ENCODE peak calls at places on chromosomes 6 and 20, in four cellular contexts. Y, J, C and V are unnamed samples.

GRCh38 chr20:50297498-50298348 is 107.1 kb downstream of the CEBPB start:
- DNase-seq in J (peak; percentile 33), Y (no peak), C (no peak), V (no peak)

GRCh38 chr6:82205793-82206425 is 41.6 kb downstream of the IBTK start:
- DNase-seq in C (peak; percentile 6), Y (peak; percentile 15), J (no peak), V (peak; percentile 37)

GRCh38 chr20:14643146-14643545 is 305.7 kb upstream of the FLRT3 start:
- DNase-seq in Y (no peak), J (no peak), C (no peak), V (no peak)

GRCh38 chr20:41424546-41424945 is 57.9 kb upstream of the EMILIN3 start:
- DNase-seq in C (peak; percentile 28), Y (peak; percentile 13), J (no peak), V (no peak)

GRCh38 chr6:14638932-14639875 is 521.6 kb downstream of the CD83 start:
- DNase-seq in C (peak; percentile 57), J (no peak), Y (peak; percentile 60), V (no peak)

GRCh38 chr6:128479048-128479666 is 41.2 kb downstream of the PTPRK start:
- DNase-seq in J (no peak), C (no peak), Y (no peak), V (no peak)

GRCh38 chr6:158797331-158798202 is 21.6 kb downstream of the EZR start:
- DNase-seq in Y (peak; percentile 76), C (peak; percentile 85), J (no peak), V (peak; percentile 92)

GRCh38 chr6:170152111-170152926 is 138.6 kb downstream of the DLL1 start:
- DNase-seq in Y (no peak), C (peak; percentile 19), J (peak; percentile 48), V (no peak)

GRCh38 chr6:16146527-16146955 is 17.7 kb downstream of the MYLIP start:
- DNase-seq in C (peak; percentile 51), Y (no peak), J (no peak), V (no peak)

GRCh38 chr20:9103955-9104354 is 35.1 kb downstream of the PLCB4 start:
- DNase-seq in C (peak; percentile 4), Y (no peak), J (no peak), V (no peak)

GRCh38 chr20:58197185-58197469 is 31.3 kb downstream of the ANKRD60 start:
- DNase-seq in J (no peak), Y (no peak), C (no peak), V (no peak)

GRCh38 chr6:33313105-33313708 is 671 bp downstream of the TAPBP start:
- DNase-seq in J (peak; percentile 70), Y (peak; percentile 31), C (peak; percentile 36), V (peak; percentile 29)

GRCh38 chr6:33314943-33315752 is 1.3 kb upstream of the TAPBP start:
- DNase-seq in Y (no peak), J (peak; percentile 76), C (no peak), V (peak; percentile 20)

GRCh38 chr6:33312361-33313104 is 1.3 kb downstream of the TAPBP start:
- DNase-seq in Y (peak; percentile 64), C (peak; percentile 80), J (peak; percentile 68), V (peak; percentile 72)

GRCh38 chr6:33314515-33314942 is 651 bp upstream of the TAPBP start:
- DNase-seq in Y (peak; percentile 86), C (peak; percentile 69), J (peak; percentile 67), V (peak; percentile 80)

GRCh38 chr6:33313709-33314514 is at the start of gene TAPBP:
- DNase-seq in J (peak; percentile 72), Y (peak; percentile 72), C (peak; percentile 56), V (peak; percentile 56)
- H3K27ac ChIP-seq in J (peak within 1 kb of the TSS; percentile 93), Y (peak within 1 kb of the TSS; percentile 97), C (peak within 1 kb of the TSS; percentile 98), V (no peak within 1 kb of the TSS)

DNA sequence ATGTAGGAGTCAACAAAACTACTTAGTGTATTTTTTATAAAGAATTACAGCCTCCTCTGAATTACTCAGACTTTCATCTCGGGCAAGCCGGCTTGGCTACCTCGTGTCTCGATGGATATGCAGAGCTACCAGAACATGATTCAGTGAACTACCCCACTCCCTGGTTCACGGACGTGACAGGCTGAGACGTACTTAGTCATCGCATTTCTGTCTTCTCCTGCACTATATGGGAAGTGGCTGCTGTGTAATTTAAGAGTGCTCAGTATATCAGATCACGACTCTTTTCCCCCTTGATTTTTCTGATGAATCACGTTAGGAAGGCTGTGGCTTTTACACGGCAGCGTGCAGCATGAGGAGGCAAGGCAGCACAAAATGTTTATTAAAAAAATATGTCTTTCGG is 302.7 kb upstream of the ZFP64 start:
- DNase-seq in C (peak; percentile 99), Y (peak; percentile 98), J (no peak), V (peak; percentile 87)
- H3K4me1 ChIP-seq in C (no peaks in the 10 kb centered on the region), Y (peaks cover 11% of the 10 kb centered on the region), J (no peaks in the 10 kb centered on the region), V (peaks cover 18% of the 10 kb centered on the region)

GRCh38 chr6:136947037-136947436 is 24.9 kb downstream of the SLC35D3 start:
- DNase-seq in C (no peak), J (no peak), Y (no peak), V (no peak)
- H3K27ac ChIP-seq in C (no peak overlapping the region), J (no peak overlapping the region), Y (no peak overlapping the region), V (no peak overlapping the region)

DNA sequence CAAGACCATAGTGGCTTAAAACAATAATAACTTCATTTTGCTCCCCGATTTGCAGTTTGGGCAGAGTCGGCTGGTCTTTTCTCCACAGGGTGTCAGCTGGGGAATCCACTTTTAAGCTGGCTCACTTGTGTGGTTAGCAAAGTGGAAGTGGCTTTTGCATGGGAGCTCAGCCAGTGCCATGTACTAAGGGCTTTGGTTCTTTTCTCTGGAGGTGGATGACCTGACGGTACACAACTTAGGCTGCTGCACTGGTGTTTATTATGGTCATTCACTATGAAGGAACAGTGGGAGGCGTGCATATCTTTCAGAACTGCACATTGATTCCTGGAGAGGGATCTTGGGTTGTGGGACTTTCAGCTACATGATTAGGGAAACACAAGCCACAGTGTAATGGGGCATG is 141.0 kb downstream of the OR2B2 start:
- DNase-seq in Y (no peak), J (no peak), C (no peak), V (no peak)
- H3K4me1 ChIP-seq in Y (no peaks in the 10 kb centered on the region), J (peaks cover 3% of the 10 kb centered on the region), C (no peaks in the 10 kb centered on the region), V (no peaks in the 10 kb centered on the region)

GRCh38 chr6:41644297-41644879 is 6.1 kb downstream of the MDFI start:
- DNase-seq in C (no peak), J (no peak), Y (no peak), V (no peak)
- H3K27ac ChIP-seq in C (no peak overlapping the region), J (no peak overlapping the region), Y (no peak overlapping the region), V (no peak overlapping the region)

GRCh38 chr6:43187821-43188220 is 5.8 kb downstream of the CUL9 start:
- DNase-seq in C (no peak), J (no peak), Y (no peak), V (no peak)
- H3K4me1 ChIP-seq in C (no peaks in the 10 kb centered on the region), J (peaks cover 2% of the 10 kb centered on the region), Y (no peaks in the 10 kb centered on the region), V (peaks cover 18% of the 10 kb centered on the region)

GRCh38 chr6:150866147-150867073 is 908 bp downstream of the MTHFD1L start:
- DNase-seq in J (peak; percentile 93), C (peak; percentile 91), Y (peak; percentile 90), V (peak; percentile 97)

GRCh38 chr6:150865043-150865405 is 478 bp upstream of the MTHFD1L start:
- DNase-seq in C (peak; percentile 70), J (no peak), Y (peak; percentile 39), V (no peak)

GRCh38 chr6:150865406-150866146 is at the start of gene MTHFD1L:
- DNase-seq in C (peak; percentile 86), J (peak; percentile 85), Y (peak; percentile 91), V (peak; percentile 92)

GRCh38 chr6:150868759-150869158 is 3.3 kb downstream of the MTHFD1L start:
- DNase-seq in J (no peak), C (no peak), Y (no peak), V (no peak)

GRCh38 chr6:150867117-150867516 is 1.6 kb downstream of the MTHFD1L start:
- DNase-seq in C (no peak), J (no peak), Y (no peak), V (peak; percentile 30)
- H3K27ac ChIP-seq in C (peak overlapping the region; percentile 99), J (peak overlapping the region; percentile 88), Y (peak overlapping the region; percentile 99), V (peak overlapping the region; percentile 81)

DNA sequence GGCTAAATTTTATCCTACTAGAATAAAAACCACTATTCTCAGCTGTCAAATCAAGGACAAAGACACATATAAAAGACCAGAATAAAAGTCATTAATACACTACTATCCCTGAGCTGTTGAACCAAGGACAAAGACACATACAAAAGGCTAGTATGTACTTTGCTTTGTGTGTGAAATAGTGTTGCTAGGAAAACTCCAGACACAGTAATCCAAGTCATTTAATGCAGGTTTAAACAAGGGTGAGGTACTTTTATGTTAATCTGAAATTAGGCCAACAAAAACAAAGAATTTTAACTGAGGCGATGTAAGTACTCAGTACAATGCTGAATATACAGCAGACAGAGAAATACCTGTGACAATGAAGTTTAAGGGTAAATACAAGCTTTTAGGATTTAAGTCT is 18.9 kb downstream of the GCLC start:
- DNase-seq in C (no peak), Y (no peak), J (no peak), V (no peak)
- H3K4me1 ChIP-seq in C (peaks cover 7% of the 10 kb centered on the region), Y (peaks cover 27% of the 10 kb centered on the region), J (no peaks in the 10 kb centered on the region), V (peaks cover 48% of the 10 kb centered on the region)

DNA sequence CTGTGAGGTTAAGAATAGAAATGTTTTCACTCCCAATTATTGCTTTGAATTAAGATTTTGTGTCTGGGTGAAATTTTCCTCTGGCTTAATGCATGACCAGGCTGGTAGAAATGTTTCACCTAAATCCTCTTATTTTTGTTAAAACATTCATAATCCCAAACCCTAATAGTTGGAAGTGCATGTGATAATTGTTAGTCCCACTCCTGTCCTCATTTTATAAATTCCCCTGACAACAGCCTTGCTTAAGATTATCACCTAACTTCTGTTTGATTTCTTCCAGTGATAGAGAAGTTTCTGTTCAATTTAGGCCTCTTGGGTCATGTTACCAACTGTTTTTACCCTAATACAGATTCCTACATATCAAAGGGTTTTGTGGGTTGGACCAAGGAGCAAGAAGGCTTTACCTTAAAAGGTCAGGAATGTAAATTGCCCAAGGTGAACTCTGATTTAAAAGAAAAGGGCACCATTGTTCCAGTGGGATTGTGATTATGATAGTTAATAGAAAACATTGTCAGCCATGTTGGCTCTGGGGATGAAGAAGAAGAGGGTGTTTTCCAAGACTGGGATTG is 158.7 kb upstream of the CENPW start:
- DNase-seq in C (no peak), J (no peak), Y (no peak), V (no peak)
- H3K27ac ChIP-seq in C (no peak overlapping the region), J (no peak overlapping the region), Y (no peak overlapping the region), V (no peak overlapping the region)

DNA sequence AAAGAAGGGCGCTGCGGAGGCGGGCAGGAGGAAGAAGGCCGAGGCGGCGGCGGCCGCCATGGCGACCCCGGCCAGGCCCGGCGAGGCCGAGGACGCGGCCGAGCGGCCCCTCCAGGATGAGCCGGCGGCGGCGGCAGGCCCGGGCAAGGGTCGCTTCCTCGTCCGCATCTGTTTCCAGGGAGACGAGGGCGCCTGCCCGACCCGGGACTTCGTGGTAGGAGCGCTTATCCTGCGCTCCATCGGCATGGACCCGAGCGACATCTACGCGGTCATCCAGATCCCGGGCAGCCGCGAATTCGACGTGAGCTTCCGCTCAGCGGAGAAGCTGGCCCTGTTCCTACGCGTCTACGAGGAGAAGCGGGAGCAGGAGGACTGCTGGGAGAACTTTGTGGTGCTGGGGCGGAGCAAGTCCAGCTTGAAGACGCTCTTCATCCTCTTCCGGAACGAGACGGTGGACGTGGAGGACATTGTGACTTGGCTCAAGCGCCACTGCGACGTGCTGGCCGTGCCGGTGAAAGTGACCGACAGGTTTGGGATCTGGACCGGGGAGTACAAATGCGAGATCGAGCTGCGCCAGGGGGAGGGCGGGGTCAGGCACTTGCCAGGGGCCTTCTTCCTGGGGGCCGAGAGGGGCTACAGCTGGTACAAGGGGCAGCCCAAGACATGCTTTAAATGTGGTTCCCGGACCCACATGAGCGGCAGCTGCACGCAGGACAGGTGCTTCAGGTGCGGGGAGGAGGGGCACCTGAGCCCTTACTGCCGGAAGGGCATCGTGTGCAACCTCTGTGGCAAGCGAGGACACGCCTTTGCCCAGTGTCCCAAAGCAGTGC is 770 bp downstream of the ZCCHC3 start:
- DNase-seq in Y (peak; percentile 71), C (peak; percentile 75), J (peak; percentile 71), V (peak; percentile 35)
- H3K4me1 ChIP-seq in Y (peaks cover 17% of the 10 kb centered on the region), C (peaks cover 8% of the 10 kb centered on the region), J (peaks cover 15% of the 10 kb centered on the region), V (peaks cover 34% of the 10 kb centered on the region)